ENCODE peak calls at places on chromosomes 5 and 9, in ten cellular contexts. K is prostate gland, B is HepG2, Y is sigmoid colon, W is HCT116, Q is upper lobe of left lung, N is endothelial cell of umbilical vein, A is GM23338, F is GM12878, D is vagina. I is an unnamed sample.
A peak's percentile ranks its signal among the peaks of the same experiment; 100 is the strongest.

GRCh38 chr5:111805071-111805470 is 48.1 kb upstream of the NREP start:
- DNase-seq in K (no peak), B (no peak), Y (no peak), W (no peak), Q (no peak), N (no peak), A (no peak), F (no peak), D (no peak), I (no peak)

GRCh38 chr9:21709464-21710058 is 92.9 kb upstream of the MTAP start:
- DNase-seq in K (peak; percentile 32), B (peak; percentile 37), Y (no peak), W (peak; percentile 80), Q (peak; percentile 60), N (peak; percentile 69), A (peak; percentile 89), F (no peak), D (no peak), I (no peak)

GRCh38 chr5:10552183-10553143 is 11.4 kb upstream of the ANKRD33B start:
- DNase-seq in K (no peak), B (no peak), Y (peak; percentile 52), W (peak; percentile 42), Q (no peak), N (peak; percentile 44), A (no peak), F (no peak), D (no peak), I (no peak)

GRCh38 chr5:169013846-169014245 is 287.1 kb downstream of the SLIT3 start:
- DNase-seq in K (peak; percentile 24), B (no peak), Y (no peak), W (no peak), Q (no peak), N (no peak), A (no peak), F (no peak), D (no peak), I (no peak)

GRCh38 chr9:137049544-137050449 is 3.8 kb upstream of the NPDC1 start:
- DNase-seq in K (peak; percentile 61), B (no peak), Y (no peak), W (no peak), Q (peak; percentile 56), N (peak; percentile 42), A (peak; percentile 90), F (no peak), D (no peak), I (no peak)

GRCh38 chr5:114116981-114117380 is 244.9 kb upstream of the KCNN2 start:
- DNase-seq in K (no peak), B (no peak), Y (no peak), W (no peak), Q (no peak), N (no peak), A (no peak), F (no peak), D (no peak), I (no peak)

GRCh38 chr5:62954578-62954977 is 376.0 kb downstream of the LRRC70 start:
- DNase-seq in K (no peak), B (no peak), Y (no peak), W (no peak), Q (no peak), N (no peak), A (no peak), F (no peak), D (no peak), I (no peak)

GRCh38 chr9:27765266-27765665 is 192.0 kb upstream of the C9orf72 start:
- DNase-seq in K (no peak), B (no peak), Y (no peak), W (no peak), Q (no peak), N (no peak), A (no peak), F (no peak), D (no peak), I (no peak)

DNA sequence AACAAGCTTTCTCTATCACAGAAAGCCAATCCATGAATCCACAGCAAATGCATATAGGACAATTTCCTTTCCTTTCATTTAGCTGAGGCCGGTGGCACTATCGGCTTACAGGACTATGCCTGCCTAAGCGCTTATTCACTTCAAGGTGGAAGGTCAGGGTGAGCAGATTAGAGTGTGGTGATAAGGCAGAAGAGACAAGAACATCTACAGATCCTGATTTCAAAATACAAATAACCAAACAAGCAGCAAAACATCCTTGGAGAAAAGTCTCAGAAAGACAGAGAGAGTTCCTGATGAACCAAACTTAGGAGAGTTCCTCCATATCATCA is 57.2 kb downstream of the MEF2C start:
- DNase-seq in K (no peak), B (no peak), Y (no peak), W (no peak), Q (no peak), N (peak; percentile 71), A (no peak), F (no peak), D (no peak), I (no peak)
- H3K4me1 ChIP-seq in K (no peaks in the 10 kb centered on the region), B (no peaks in the 10 kb centered on the region), Y (peaks cover 26% of the 10 kb centered on the region), W (peaks cover 34% of the 10 kb centered on the region), Q (peaks cover 48% of the 10 kb centered on the region), N (peaks cover 62% of the 10 kb centered on the region), A (peaks cover 37% of the 10 kb centered on the region), F (peaks cover 14% of the 10 kb centered on the region), D (no peaks in the 10 kb centered on the region), I (no peaks in the 10 kb centered on the region)

GRCh38 chr9:121210536-121210935 is 8.9 kb upstream of the RAB14 start:
- DNase-seq in K (no peak), B (no peak), Y (no peak), W (no peak), Q (no peak), N (no peak), A (no peak), F (no peak), D (no peak), I (no peak)

GRCh38 chr9:121214005-121214404 is 12.3 kb upstream of the RAB14 start:
- DNase-seq in K (no peak), B (no peak), Y (no peak), W (no peak), Q (no peak), N (no peak), A (no peak), F (no peak), D (no peak), I (no peak)

GRCh38 chr9:121217609-121218292 is 16.1 kb upstream of the RAB14 start:
- DNase-seq in K (no peak), B (no peak), Y (no peak), W (no peak), Q (no peak), N (no peak), A (no peak), F (peak; percentile 50), D (no peak), I (no peak)

GRCh38 chr9:121216406-121216805 is 14.7 kb upstream of the RAB14 start:
- DNase-seq in K (no peak), B (no peak), Y (no peak), W (no peak), Q (no peak), N (no peak), A (no peak), F (no peak), D (peak; percentile 34), I (no peak)

DNA sequence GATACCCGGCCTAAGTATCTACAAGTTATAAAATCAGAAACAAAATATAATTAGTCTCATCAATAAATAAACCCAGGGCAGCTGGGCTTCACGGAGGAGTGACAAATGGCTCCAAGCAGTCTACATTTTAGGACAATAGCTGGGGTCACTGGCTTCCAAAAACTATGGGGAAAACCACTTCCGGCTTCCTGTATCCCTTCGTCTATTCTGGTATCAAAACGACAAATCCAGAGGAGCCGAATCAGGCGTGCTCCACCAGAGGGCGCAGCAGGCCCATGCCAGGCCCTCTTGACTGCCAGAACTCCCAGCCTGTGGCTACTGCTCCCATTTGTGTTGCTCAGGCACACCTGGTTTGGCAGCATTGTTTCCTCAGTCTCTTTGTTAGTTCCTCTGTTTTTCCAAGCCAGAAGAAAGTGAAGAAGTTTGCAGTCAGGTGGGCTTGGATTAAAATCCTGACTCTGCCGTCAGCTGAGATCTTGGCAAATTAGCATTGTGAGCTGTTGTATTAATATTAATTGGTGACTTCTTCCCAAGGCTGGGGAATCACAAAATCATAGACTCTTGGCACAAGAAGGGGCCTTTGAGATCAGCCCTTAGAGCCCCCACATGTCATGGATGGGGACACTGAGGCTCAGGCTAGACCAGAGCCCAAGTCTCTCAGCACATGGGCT is 11.6 kb upstream of the RAB14 start:
- DNase-seq in K (peak; percentile 86), B (peak; percentile 77), Y (peak; percentile 96), W (peak; percentile 77), Q (peak; percentile 90), N (peak; percentile 84), A (peak; percentile 95), F (no peak), D (no peak), I (peak; percentile 94)
- TF ChIP-seq POLR2AphosphoS5 in K (peak; percentile 67), B (no peak), Y (peak; percentile 49), W (no peak), Q (no peak), N (peak; percentile 21), A (no peak), F (no peak), D (peak; percentile 63), I (peak; percentile 81)

DNA sequence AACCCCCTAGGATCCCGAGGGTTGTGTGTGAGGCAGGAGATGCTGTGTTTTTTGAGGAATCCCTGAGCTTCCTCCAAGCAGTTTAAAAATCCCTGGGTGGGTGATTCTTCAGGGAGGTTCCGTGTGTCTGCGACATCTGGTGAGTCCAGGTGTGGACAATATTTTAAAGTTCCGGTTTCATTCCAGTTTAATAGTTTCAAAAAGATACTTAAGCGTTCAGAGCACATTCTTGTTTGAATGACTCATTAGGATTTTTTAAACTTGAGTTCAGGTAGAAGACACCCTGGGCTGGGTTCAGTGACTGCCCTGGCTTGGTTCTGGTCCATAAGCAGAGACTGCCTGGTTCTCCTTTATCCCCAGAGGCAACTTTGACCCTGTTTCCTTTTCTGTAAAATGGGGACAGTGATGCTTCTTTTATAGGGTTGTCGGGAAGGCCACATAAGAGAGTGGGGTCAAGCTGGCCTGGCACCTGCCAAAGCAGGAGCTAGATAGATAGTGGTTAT is 119.2 kb downstream of the RGS3 start:
- DNase-seq in K (no peak), B (no peak), Y (no peak), W (no peak), Q (no peak), N (no peak), A (no peak), F (no peak), D (no peak), I (no peak)
- H3K27ac ChIP-seq in K (peak overlapping the region; percentile 80), B (no peak overlapping the region), Y (peak overlapping the region; percentile 85), W (no peak overlapping the region), Q (peak overlapping the region; percentile 91), N (no peak overlapping the region), A (no peak overlapping the region), F (peak overlapping the region; percentile 70), D (peak overlapping the region; percentile 77), I (no peak overlapping the region)

GRCh38 chr5:43560128-43560527 is 3.3 kb upstream of the PAIP1 start:
- DNase-seq in K (no peak), B (no peak), Y (no peak), W (no peak), Q (no peak), N (no peak), A (no peak), F (no peak), D (no peak), I (no peak)

GRCh38 chr5:43553381-43553780 is 3.5 kb downstream of the PAIP1 start:
- DNase-seq in K (no peak), B (no peak), Y (no peak), W (no peak), Q (no peak), N (no peak), A (no peak), F (no peak), D (no peak), I (no peak)

GRCh38 chr5:43554497-43554896 is 2.4 kb downstream of the PAIP1 start:
- DNase-seq in K (no peak), B (no peak), Y (no peak), W (no peak), Q (no peak), N (no peak), A (no peak), F (no peak), D (no peak), I (no peak)

GRCh38 chr5:43556857-43557593 is at the start of gene PAIP1:
- DNase-seq in K (peak; percentile 73), B (peak; percentile 66), Y (peak; percentile 91), W (peak; percentile 64), Q (peak; percentile 77), N (peak; percentile 86), A (peak; percentile 87), F (peak; percentile 37), D (no peak), I (peak; percentile 81)

GRCh38 chr5:43555895-43556606 is 826 bp downstream of the PAIP1 start:
- DNase-seq in K (peak; percentile 67), B (peak; percentile 29), Y (peak; percentile 76), W (peak; percentile 6), Q (peak; percentile 71), N (peak; percentile 67), A (peak; percentile 79), F (no peak), D (no peak), I (peak; percentile 68)
- H3K4me1 ChIP-seq in K (no peaks in the 10 kb centered on the region), B (peaks cover 49% of the 10 kb centered on the region), Y (peaks cover 30% of the 10 kb centered on the region), W (peaks cover 10% of the 10 kb centered on the region), Q (peaks cover 31% of the 10 kb centered on the region), N (peaks cover 25% of the 10 kb centered on the region), A (peaks cover 27% of the 10 kb centered on the region), F (peaks cover 13% of the 10 kb centered on the region), D (peaks cover 48% of the 10 kb centered on the region), I (peaks cover 9% of the 10 kb centered on the region)

I was measured in breast epithelium.